ENCODE peak calls at places on chromosomes 4 and X, in six cellular contexts. M, E, O, X, S and J are unnamed samples.
A peak's percentile ranks its signal among the peaks of the same experiment; 100 is the strongest.

GRCh38 chr4:70996014-70996353 is 2.5 kb downstream of the DCK start:
- DNase-seq in M (no peak), E (no peak), O (no peak), X (no peak), S (no peak), J (no peak)

GRCh38 chr4:15368906-15369305 is 58.9 kb upstream of the C1QTNF7 start:
- DNase-seq in M (no peak), E (no peak), O (no peak), X (no peak), S (peak; percentile 42), J (no peak)

GRCh38 chr4:110196871-110197420 is 1.5 kb downstream of the ELOVL6 start:
- DNase-seq in M (no peak), E (peak; percentile 50), O (peak; percentile 39), X (peak; percentile 81), S (peak; percentile 48), J (no peak)

GRCh38 chr4:85779165-85779564 is 304.2 kb downstream of the ARHGAP24 start:
- DNase-seq in M (no peak), E (no peak), O (no peak), X (no peak), S (peak; percentile 40), J (no peak)

GRCh38 chrX:41027388-41027787 is 57.9 kb upstream of the USP9X start:
- DNase-seq in M (peak; percentile 60), E (no peak), O (peak; percentile 90), X (no peak), S (peak; percentile 59), J (peak; percentile 38)

GRCh38 chr4:38132140-38132673 is 172.0 kb downstream of the PTTG2 start:
- DNase-seq in M (peak; percentile 99), E (no peak), O (no peak), X (no peak), S (peak; percentile 85), J (no peak)

GRCh38 chrX:120468825-120469525 is at the start of gene LAMP2:
- DNase-seq in M (peak; percentile 71), E (peak; percentile 89), O (peak; percentile 88), X (peak; percentile 83), S (peak; percentile 88), J (peak; percentile 88)

GRCh38 chr4:6658635-6659075 is 18.2 kb downstream of the MRFAP1 start:
- DNase-seq in M (no peak), E (no peak), O (no peak), X (no peak), S (no peak), J (peak; percentile 12)

GRCh38 chr4:52551487-52551886 is 107.6 kb downstream of the USP46 start:
- DNase-seq in M (no peak), E (no peak), O (no peak), X (no peak), S (no peak), J (no peak)

GRCh38 chrX:108029928-108030711 is 14.7 kb upstream of the VSIG1 start:
- DNase-seq in M (no peak), E (no peak), O (no peak), X (no peak), S (no peak), J (no peak)

GRCh38 chr4:1205641-1206298 is 33.4 kb upstream of the SPON2 start:
- DNase-seq in M (no peak), E (peak; percentile 23), O (no peak), X (no peak), S (no peak), J (no peak)

GRCh38 chrX:120840826-120841225 is 34.8 kb downstream of the CT47B1 start:
- DNase-seq in M (peak; percentile 40), E (no peak), O (peak; percentile 16), X (no peak), S (peak; percentile 35), J (no peak)

GRCh38 chr4:169215656-169216055 is 55.1 kb downstream of the SH3RF1 start:
- DNase-seq in M (no peak), E (no peak), O (no peak), X (no peak), S (no peak), J (no peak)

GRCh38 chrX:54452920-54453319 is 12.7 kb downstream of the TSR2 start:
- DNase-seq in M (no peak), E (no peak), O (peak; percentile 45), X (no peak), S (no peak), J (no peak)

GRCh38 chrX:110163488-110163887 is 154.4 kb downstream of the AMMECR1 start:
- DNase-seq in M (peak; percentile 38), E (no peak), O (no peak), X (no peak), S (no peak), J (no peak)

GRCh38 chrX:111881715-111882114 is 5.7 kb downstream of the TRPC5OS start:
- DNase-seq in M (no peak), E (no peak), O (no peak), X (no peak), S (no peak), J (no peak)

GRCh38 chr4:92339671-92340070 is 35.9 kb downstream of the GRID2 start:
- DNase-seq in M (no peak), E (no peak), O (no peak), X (no peak), S (no peak), J (no peak)

GRCh38 chr4:75726577-75726976 is 2.2 kb downstream of the USO1 start:
- DNase-seq in M (no peak), E (no peak), O (no peak), X (no peak), S (no peak), J (no peak)

GRCh38 chr4:150229538-150229937 is 151.3 kb downstream of the DCLK2 start:
- DNase-seq in M (peak; percentile 88), E (no peak), O (peak; percentile 10), X (no peak), S (peak; percentile 80), J (no peak)

GRCh38 chrX:2373615-2374014 is 127.2 kb downstream of the DHRSX start:
- DNase-seq in M (no peak), E (no peak), O (no peak), X (no peak), S (no peak), J (no peak)

GRCh38 chr4:140944539-140944938 is 188.4 kb upstream of the TBC1D9 start:
- DNase-seq in M (no peak), E (no peak), O (no peak), X (no peak), S (peak; percentile 44), J (no peak)

GRCh38 chr4:3407930-3408792 is 33.6 kb upstream of the HGFAC start:
- DNase-seq in M (peak; percentile 12), E (no peak), O (no peak), X (peak; percentile 7), S (no peak), J (no peak)

GRCh38 chr4:3436798-3437581 is 4.8 kb upstream of the HGFAC start:
- DNase-seq in M (peak; percentile 90), E (peak; percentile 75), O (peak; percentile 76), X (peak; percentile 71), S (peak; percentile 94), J (peak; percentile 78)

GRCh38 chr4:88659061-88659889 is 38.4 kb downstream of the NAP1L5 start:
- DNase-seq in M (peak; percentile 78), E (peak; percentile 64), O (peak; percentile 67), X (no peak), S (peak; percentile 79), J (peak; percentile 46)

GRCh38 chr4:187178084-187178483 is 454.4 kb upstream of the FAT1 start:
- DNase-seq in M (no peak), E (no peak), O (no peak), X (no peak), S (no peak), J (no peak)

GRCh38 chr4:66943117-66943516 is 602.2 kb downstream of the CENPC start:
- DNase-seq in M (no peak), E (no peak), O (no peak), X (no peak), S (no peak), J (no peak)
- TF ChIP-seq CTCF in M (no peak), E (no peak), O (no peak), X (no peak), S (no peak), J (no peak)

GRCh38 chrX:39665830-39666518 is 431.8 kb downstream of the BCOR start:
- DNase-seq in M (no peak), E (no peak), O (peak; percentile 36), X (no peak), S (no peak), J (no peak)
- TF ChIP-seq CTCF in M (no peak), E (no peak), O (no peak), X (no peak), S (no peak), J (no peak)

DNA sequence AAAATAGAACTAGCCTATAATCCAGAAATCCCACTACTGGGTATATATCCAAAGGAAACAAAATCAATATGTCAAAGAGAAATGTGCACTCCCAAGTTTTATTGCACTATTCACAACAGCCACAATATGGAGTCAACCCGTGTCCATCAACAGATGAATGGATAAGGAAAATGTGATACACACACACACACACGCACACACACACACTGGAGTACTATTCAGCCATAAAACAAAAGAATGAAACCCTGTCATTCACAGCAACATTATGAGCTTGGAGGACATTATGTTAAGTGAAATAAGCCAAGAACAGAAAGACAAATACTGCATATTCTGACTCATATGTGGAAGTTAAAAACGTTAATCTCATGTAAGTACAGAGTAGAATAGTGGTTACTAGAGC is 5.8 kb upstream of the FHL1 start:
- DNase-seq in M (no peak), E (no peak), O (no peak), X (no peak), S (no peak), J (no peak)
- TF ChIP-seq CTCF in M (no peak), E (no peak), O (no peak), X (no peak), S (no peak), J (no peak)

DNA sequence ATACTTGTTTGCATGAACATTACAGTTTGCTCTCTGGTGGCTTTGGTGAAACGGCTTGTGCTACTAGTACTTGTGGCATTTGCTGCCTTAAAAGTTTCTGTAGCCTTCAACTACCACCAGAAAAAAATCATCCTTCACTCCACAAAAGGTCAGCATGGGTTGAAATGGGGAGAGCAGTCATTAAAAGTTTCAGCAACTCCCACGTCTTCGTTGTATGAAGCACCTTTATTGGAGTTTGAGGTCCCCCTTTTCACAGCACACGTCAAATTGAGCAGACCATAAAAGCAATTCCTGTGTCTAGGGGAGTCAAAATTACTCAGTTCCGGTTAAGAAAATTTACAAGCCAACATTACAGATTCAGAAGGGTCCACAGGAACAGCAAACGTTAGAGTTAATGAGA is 23.0 kb upstream of the CCNA2 start:
- DNase-seq in M (no peak), E (no peak), O (no peak), X (no peak), S (no peak), J (no peak)
- TF ChIP-seq CTCF in M (no peak), E (no peak), O (no peak), X (no peak), S (no peak), J (no peak)

GRCh38 chr4:39446842-39447573 is 11.7 kb downstream of the RPL9 start:
- DNase-seq in M (peak; percentile 74), E (peak; percentile 78), O (no peak), X (peak; percentile 85), S (no peak), J (peak; percentile 64)
- TF ChIP-seq CTCF in M (peak; percentile 36), E (peak; percentile 12), O (no peak), X (peak; percentile 13), S (no peak), J (no peak)

DNA sequence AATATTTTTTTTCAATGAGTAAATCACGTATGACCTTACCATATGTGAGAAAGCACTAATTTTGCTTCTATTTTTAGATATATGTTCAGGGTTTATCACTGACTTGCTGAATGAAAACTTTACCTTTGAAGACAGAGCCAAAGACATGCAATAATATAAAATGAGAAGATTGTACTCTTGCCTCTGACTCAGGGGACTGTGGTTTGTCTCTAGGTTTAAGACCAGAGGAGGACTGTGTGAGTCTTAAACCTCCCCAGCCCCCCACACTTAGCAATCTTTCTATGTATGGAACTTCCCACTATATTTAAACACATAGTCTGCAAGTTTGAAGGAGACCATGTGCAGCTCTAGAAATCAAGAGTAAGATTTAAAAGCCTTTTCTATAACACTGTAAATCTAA is 368.7 kb upstream of the FAM241A start:
- DNase-seq in M (no peak), E (no peak), O (no peak), X (no peak), S (peak; percentile 11), J (no peak)
- TF ChIP-seq CTCF in M (no peak), E (no peak), O (no peak), X (no peak), S (no peak), J (no peak)